ENCODE peak calls at places on chromosomes 5 and 9, in five cellular contexts. One of them, this sample, is unnamed.

GRCh38 chr5:68431181-68431580 is 215.6 kb downstream of the PIK3R1 start:
- DNase-seq in AG04450: no peak
- DNase-seq in dorsolateral prefrontal cortex: no peak
- DNase-seq in A549: no peak
- DNase-seq in nephron progenitor cell: no peak
- DNase-seq in this sample: no peak

GRCh38 chr9:37971691-37972090 is 67.8 kb upstream of the SLC25A51 start:
- DNase-seq in nephron progenitor cell: no peak
- DNase-seq in A549: no peak
- DNase-seq in dorsolateral prefrontal cortex: no peak
- DNase-seq in AG04450: no peak
- DNase-seq in this sample: no peak

GRCh38 chr5:6475626-6476312 is 27.1 kb downstream of the UBE2QL1 start:
- DNase-seq in nephron progenitor cell: peak; percentile 72
- DNase-seq in AG04450: no peak
- DNase-seq in dorsolateral prefrontal cortex: no peak
- DNase-seq in A549: no peak
- DNase-seq in this sample: no peak

GRCh38 chr9:117304613-117305012 is 110.2 kb downstream of the ASTN2 start:
- DNase-seq in AG04450: no peak
- DNase-seq in nephron progenitor cell: no peak
- DNase-seq in dorsolateral prefrontal cortex: no peak
- DNase-seq in A549: no peak
- DNase-seq in this sample: no peak

GRCh38 chr5:1772634-1773033 is 27.0 kb downstream of the MRPL36 start:
- DNase-seq in A549: peak; percentile 44
- DNase-seq in dorsolateral prefrontal cortex: no peak
- DNase-seq in AG04450: peak; percentile 23
- DNase-seq in nephron progenitor cell: no peak
- DNase-seq in this sample: no peak

GRCh38 chr9:16921855-16922254 is 51.4 kb upstream of the BNC2 start:
- DNase-seq in A549: peak; percentile 46
- DNase-seq in nephron progenitor cell: no peak
- DNase-seq in dorsolateral prefrontal cortex: no peak
- DNase-seq in AG04450: no peak
- DNase-seq in this sample: no peak

GRCh38 chr5:8949908-8950307 is 596.0 kb downstream of the SEMA5A start:
- DNase-seq in nephron progenitor cell: no peak
- DNase-seq in AG04450: no peak
- DNase-seq in A549: no peak
- DNase-seq in dorsolateral prefrontal cortex: no peak
- DNase-seq in this sample: no peak

GRCh38 chr9:14670718-14671117 is 22.5 kb downstream of the ZDHHC21 start:
- DNase-seq in nephron progenitor cell: no peak
- DNase-seq in dorsolateral prefrontal cortex: no peak
- DNase-seq in AG04450: no peak
- DNase-seq in A549: no peak
- DNase-seq in this sample: no peak

GRCh38 chr5:127358274-127358673 is 67.7 kb downstream of the MEGF10 start:
- DNase-seq in dorsolateral prefrontal cortex: no peak
- DNase-seq in nephron progenitor cell: no peak
- DNase-seq in A549: no peak
- DNase-seq in AG04450: no peak
- DNase-seq in this sample: no peak

GRCh38 chr9:19229725-19230355 is 653 bp upstream of the DENND4C start:
- DNase-seq in nephron progenitor cell: peak; percentile 87
- DNase-seq in dorsolateral prefrontal cortex: peak; percentile 69
- DNase-seq in A549: peak; percentile 76
- DNase-seq in AG04450: no peak
- DNase-seq in this sample: peak; percentile 82

GRCh38 chr9:125744616-125745387 is 2.4 kb upstream of the PBX3 start:
- DNase-seq in AG04450: peak; percentile 26
- DNase-seq in A549: no peak
- DNase-seq in nephron progenitor cell: no peak
- DNase-seq in dorsolateral prefrontal cortex: no peak
- DNase-seq in this sample: no peak

GRCh38 chr9:22169243-22169642 is 160.1 kb upstream of the CDKN2B start:
- DNase-seq in dorsolateral prefrontal cortex: no peak
- DNase-seq in A549: peak; percentile 55
- DNase-seq in AG04450: no peak
- DNase-seq in nephron progenitor cell: no peak
- DNase-seq in this sample: no peak

GRCh38 chr5:148740966-148741742 is 85.3 kb upstream of the ADRB2 start:
- DNase-seq in dorsolateral prefrontal cortex: no peak
- DNase-seq in nephron progenitor cell: no peak
- DNase-seq in A549: peak; percentile 55
- DNase-seq in AG04450: peak; percentile 72
- DNase-seq in this sample: no peak

GRCh38 chr5:134003957-134004625 is 684 bp downstream of the VDAC1 start:
- DNase-seq in AG04450: no peak
- DNase-seq in nephron progenitor cell: peak; percentile 66
- DNase-seq in A549: peak; percentile 49
- DNase-seq in dorsolateral prefrontal cortex: peak; percentile 53
- DNase-seq in this sample: no peak

GRCh38 chr5:81787843-81788242 is 36.9 kb upstream of the SSBP2 start:
- DNase-seq in nephron progenitor cell: no peak
- DNase-seq in dorsolateral prefrontal cortex: no peak
- DNase-seq in AG04450: peak; percentile 34
- DNase-seq in A549: peak; percentile 36
- DNase-seq in this sample: no peak

GRCh38 chr9:137486545-137487453 is 27.7 kb upstream of the NSMF start:
- DNase-seq in A549: no peak
- DNase-seq in AG04450: no peak
- DNase-seq in nephron progenitor cell: no peak
- DNase-seq in dorsolateral prefrontal cortex: no peak
- DNase-seq in this sample: no peak

GRCh38 chr5:68464424-68464823 is 248.9 kb downstream of the PIK3R1 start:
- DNase-seq in nephron progenitor cell: no peak
- DNase-seq in dorsolateral prefrontal cortex: no peak
- DNase-seq in AG04450: no peak
- DNase-seq in A549: no peak
- DNase-seq in this sample: no peak

GRCh38 chr5:74801197-74801596 is 34.1 kb downstream of the NSA2 start:
- DNase-seq in dorsolateral prefrontal cortex: no peak
- DNase-seq in nephron progenitor cell: no peak
- DNase-seq in AG04450: no peak
- DNase-seq in A549: no peak
- DNase-seq in this sample: no peak

GRCh38 chr5:180274695-180275094 is 17.2 kb downstream of the MAPK9 start:
- DNase-seq in A549: no peak
- DNase-seq in AG04450: no peak
- DNase-seq in nephron progenitor cell: no peak
- DNase-seq in dorsolateral prefrontal cortex: no peak
- DNase-seq in this sample: no peak

GRCh38 chr5:56211298-56211865 is 21.7 kb downstream of the ANKRD55 start:
- DNase-seq in A549: peak; percentile 88
- DNase-seq in dorsolateral prefrontal cortex: no peak
- DNase-seq in nephron progenitor cell: peak; percentile 25
- DNase-seq in AG04450: peak; percentile 63
- DNase-seq in this sample: no peak

GRCh38 chr5:34957299-34957698 is 27.9 kb downstream of the DNAJC21 start:
- DNase-seq in AG04450: no peak
- DNase-seq in A549: no peak
- DNase-seq in nephron progenitor cell: no peak
- DNase-seq in dorsolateral prefrontal cortex: no peak
- DNase-seq in this sample: no peak

GRCh38 chr5:36685631-36686147 is 79.3 kb downstream of the SLC1A3 start:
- DNase-seq in nephron progenitor cell: no peak
- DNase-seq in dorsolateral prefrontal cortex: no peak
- DNase-seq in AG04450: no peak
- DNase-seq in A549: no peak
- DNase-seq in this sample: no peak

GRCh38 chr5:160021818-160022446 is 13.0 kb downstream of the TTC1 start:
- DNase-seq in AG04450: peak; percentile 55
- DNase-seq in A549: peak; percentile 58
- DNase-seq in dorsolateral prefrontal cortex: no peak
- DNase-seq in nephron progenitor cell: peak; percentile 58
- DNase-seq in this sample: peak; percentile 51

GRCh38 chr5:67059747-67060490 is 136.7 kb downstream of the CD180 start:
- DNase-seq in A549: no peak
- DNase-seq in AG04450: peak; percentile 61
- DNase-seq in nephron progenitor cell: no peak
- DNase-seq in dorsolateral prefrontal cortex: no peak
- DNase-seq in this sample: no peak

GRCh38 chr9:117649126-117649525 is 55.1 kb upstream of the TLR4 start:
- DNase-seq in AG04450: no peak
- DNase-seq in nephron progenitor cell: no peak
- DNase-seq in dorsolateral prefrontal cortex: no peak
- DNase-seq in A549: no peak
- DNase-seq in this sample: no peak

GRCh38 chr9:752681-753200 is 88.8 kb upstream of the DMRT1 start:
- DNase-seq in nephron progenitor cell: no peak
- DNase-seq in AG04450: no peak
- DNase-seq in A549: no peak
- DNase-seq in dorsolateral prefrontal cortex: no peak
- DNase-seq in this sample: no peak

GRCh38 chr5:74641778-74642542 is 1.4 kb upstream of the ENC1 start:
- DNase-seq in A549: peak; percentile 82
- DNase-seq in AG04450: peak; percentile 62
- DNase-seq in dorsolateral prefrontal cortex: no peak
- DNase-seq in nephron progenitor cell: peak; percentile 37
- DNase-seq in this sample: no peak

DNA sequence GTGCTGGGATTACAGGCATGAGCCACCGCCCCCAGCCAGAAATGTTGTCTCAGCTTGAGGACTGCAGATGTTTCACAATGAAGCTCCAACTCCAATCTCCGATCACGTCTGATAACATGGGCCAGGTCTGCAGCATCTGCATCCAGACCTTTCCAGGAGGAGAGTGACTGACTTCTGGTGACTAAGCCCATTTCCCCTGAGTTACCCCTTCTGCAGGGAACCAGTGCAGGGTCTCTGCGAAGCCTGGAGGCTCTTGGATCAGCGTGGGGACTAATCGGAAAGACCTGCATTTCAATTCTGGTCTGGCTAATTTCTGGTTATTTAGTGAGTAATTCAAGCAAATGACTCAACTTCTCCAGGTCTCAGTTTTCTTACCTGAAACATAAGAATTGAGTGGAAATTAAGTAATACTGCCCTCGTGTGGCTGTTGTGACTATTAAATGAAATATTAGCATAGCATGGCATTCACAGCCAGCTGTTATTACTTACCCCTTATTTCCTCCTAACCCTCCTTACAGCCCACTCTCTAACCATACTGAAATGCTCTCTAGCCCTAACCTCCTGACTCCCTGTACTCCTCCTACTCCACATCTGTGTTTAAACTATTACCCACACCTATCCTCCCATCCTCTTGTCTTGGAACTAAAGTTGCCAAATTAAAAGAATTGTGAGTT is 2.2 kb upstream of the GNPDA1 start:
- DNase-seq in dorsolateral prefrontal cortex: no peak
- DNase-seq in AG04450: no peak
- DNase-seq in nephron progenitor cell: peak; percentile 10
- DNase-seq in A549: peak; percentile 63
- DNase-seq in this sample: no peak
- TF ChIP-seq CTCF in dorsolateral prefrontal cortex: peak; percentile 65
- TF ChIP-seq CTCF in AG04450: peak; percentile 42
- TF ChIP-seq CTCF in nephron progenitor cell: peak; percentile 37
- TF ChIP-seq CTCF in A549: peak; percentile 78
- TF ChIP-seq CTCF in this sample: peak; percentile 56

DNA sequence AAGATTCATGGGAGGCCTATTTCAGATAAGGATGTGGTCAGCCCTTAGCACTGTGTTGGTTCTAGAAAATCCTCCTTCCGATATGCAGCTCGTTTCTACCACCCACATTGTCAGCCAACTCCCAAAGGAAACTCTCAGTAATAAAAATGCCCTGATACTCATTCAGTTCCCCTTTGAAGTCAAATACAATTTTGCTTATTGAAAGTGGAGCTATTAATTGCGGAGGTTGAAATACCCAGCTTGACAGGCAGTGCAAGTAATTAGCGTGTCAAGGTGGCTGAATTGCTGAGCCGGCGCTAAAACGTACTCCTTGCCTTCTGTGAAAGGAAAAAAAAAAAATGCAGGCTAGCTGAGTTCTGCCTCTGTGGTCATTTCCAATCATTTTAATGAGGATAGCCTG is 165.5 kb downstream of the RORB start:
- DNase-seq in AG04450: no peak
- DNase-seq in dorsolateral prefrontal cortex: no peak
- DNase-seq in nephron progenitor cell: no peak
- DNase-seq in A549: no peak
- DNase-seq in this sample: no peak
- TF ChIP-seq CTCF in AG04450: no peak
- TF ChIP-seq CTCF in dorsolateral prefrontal cortex: no peak
- TF ChIP-seq CTCF in nephron progenitor cell: no peak
- TF ChIP-seq CTCF in A549: no peak
- TF ChIP-seq CTCF in this sample: no peak

GRCh38 chr5:162209005-162209605 is 141.5 kb downstream of the GABRG2 start:
- DNase-seq in dorsolateral prefrontal cortex: peak; percentile 42
- DNase-seq in AG04450: no peak
- DNase-seq in A549: peak; percentile 37
- DNase-seq in nephron progenitor cell: peak; percentile 61
- DNase-seq in this sample: peak; percentile 48
- TF ChIP-seq CTCF in dorsolateral prefrontal cortex: peak; percentile 59
- TF ChIP-seq CTCF in AG04450: no peak
- TF ChIP-seq CTCF in A549: no peak
- TF ChIP-seq CTCF in nephron progenitor cell: peak; percentile 65
- TF ChIP-seq CTCF in this sample: peak; percentile 71

DNA sequence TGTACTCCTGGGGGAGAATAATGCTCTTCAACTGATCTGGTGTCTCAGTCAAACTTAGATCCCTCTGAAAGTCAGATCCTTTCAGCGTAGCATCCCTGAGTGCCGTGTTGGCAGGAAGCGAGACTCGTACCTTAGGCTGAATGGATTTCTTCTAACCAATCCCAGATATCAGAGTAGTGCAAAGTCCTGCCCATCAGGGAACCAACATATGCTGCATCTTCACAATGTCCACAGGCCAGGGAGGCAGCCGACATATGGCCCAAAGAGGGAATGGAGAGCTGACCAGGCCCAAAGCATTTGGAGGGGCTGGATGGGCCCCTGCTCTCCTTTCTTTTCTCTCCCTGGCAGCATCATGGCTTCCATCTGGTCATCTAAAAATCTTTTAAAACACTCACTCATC is 497.0 kb upstream of the DAP start:
- DNase-seq in dorsolateral prefrontal cortex: no peak
- DNase-seq in AG04450: no peak
- DNase-seq in A549: no peak
- DNase-seq in nephron progenitor cell: no peak
- DNase-seq in this sample: no peak
- TF ChIP-seq CTCF in dorsolateral prefrontal cortex: no peak
- TF ChIP-seq CTCF in AG04450: no peak
- TF ChIP-seq CTCF in A549: no peak
- TF ChIP-seq CTCF in nephron progenitor cell: no peak
- TF ChIP-seq CTCF in this sample: no peak

GRCh38 chr5:169495252-169495548 is 88.4 kb upstream of the SPDL1 start:
- DNase-seq in AG04450: no peak
- DNase-seq in dorsolateral prefrontal cortex: no peak
- DNase-seq in A549: no peak
- DNase-seq in nephron progenitor cell: no peak
- DNase-seq in this sample: no peak
- TF ChIP-seq CTCF in AG04450: no peak
- TF ChIP-seq CTCF in dorsolateral prefrontal cortex: no peak
- TF ChIP-seq CTCF in A549: no peak
- TF ChIP-seq CTCF in nephron progenitor cell: no peak
- TF ChIP-seq CTCF in this sample: no peak